ENCODE peak calls at places on chromosomes 16 and 17, in six cellular contexts. D, N, U, M, L and O are unnamed samples. For H3K9me3, the result is how much of the 10 kb centered on the place peaks cover.

GRCh38 chr17:31802502-31802901 is 56.5 kb downstream of the COPRS start:
- DNase-seq in N (no peak), M (no peak), D (no peak), U (no peak), L (peak), O (no peak)

GRCh38 chr16:30659507-30660423 is 1.5 kb downstream of the FBRS start:
- DNase-seq in L (no peak), U (peak), N (no peak), D (no peak), M (no peak), O (peak)

GRCh38 chr17:19501219-19501618 is 32.4 kb upstream of the SLC47A1 start:
- DNase-seq in L (no peak), D (peak), U (no peak), N (no peak), M (no peak), O (no peak)

GRCh38 chr16:85798283-85798776 is 1.0 kb downstream of the EMC8 start:
- DNase-seq in N (peak), M (no peak), L (no peak), D (no peak), U (peak), O (no peak)

GRCh38 chr17:60439501-60439900 is 17.2 kb downstream of the CHCT1 start:
- DNase-seq in U (no peak), M (no peak), L (no peak), N (no peak), D (no peak), O (no peak)

GRCh38 chr17:13437966-13438779 is 163.6 kb downstream of the HS3ST3A1 start:
- DNase-seq in U (peak), N (no peak), D (no peak), M (no peak), L (no peak), O (no peak)

GRCh38 chr17:74210191-74211140 is 2.9 kb upstream of the TTYH2 start:
- DNase-seq in U (peak), M (peak), D (peak), L (peak), N (peak), O (peak)

GRCh38 chr17:65593870-65594584 is 32.6 kb upstream of the AXIN2 start:
- DNase-seq in U (peak), D (no peak), L (no peak), N (no peak), M (no peak), O (no peak)

GRCh38 chr17:78707016-78707415 is 75.1 kb downstream of the CYTH1 start:
- DNase-seq in U (no peak), D (no peak), L (no peak), N (no peak), M (no peak), O (no peak)

GRCh38 chr17:61568219-61569072 is 22.6 kb downstream of the NACA2 start:
- DNase-seq in N (peak), M (no peak), D (no peak), L (no peak), U (no peak), O (no peak)

GRCh38 chr17:81329279-81329926 is 34.3 kb upstream of the SLC38A10 start:
- DNase-seq in M (peak), U (peak), D (peak), L (peak), N (peak), O (peak)

GRCh38 chr16:57304169-57305061 is 19.9 kb upstream of the PLLP start:
- DNase-seq in D (no peak), U (no peak), L (no peak), M (peak), N (peak), O (peak)

GRCh38 chr16:15523092-15523541 is 88.7 kb downstream of the BMERB1 start:
- DNase-seq in N (no peak), U (peak), D (no peak), L (peak), M (no peak), O (no peak)

GRCh38 chr16:77540656-77541055 is 105.8 kb upstream of the ADAMTS18 start:
- DNase-seq in N (no peak), M (no peak), D (no peak), U (no peak), L (no peak), O (no peak)

GRCh38 chr17:45107286-45107685 is 25.0 kb downstream of the PLCD3 start:
- DNase-seq in D (no peak), M (no peak), L (no peak), N (no peak), U (no peak), O (no peak)

GRCh38 chr17:13909901-13910519 is 159.3 kb upstream of the COX10 start:
- DNase-seq in L (no peak), U (no peak), N (no peak), M (no peak), D (no peak), O (no peak)

GRCh38 chr17:77478899-77479298 is 338.1 kb downstream of the SEC14L1 start:
- DNase-seq in L (no peak), D (no peak), M (no peak), N (no peak), U (peak), O (no peak)

GRCh38 chr17:63701477-63702222 is 1.7 kb upstream of the LIMD2 start:
- DNase-seq in M (no peak), U (no peak), L (peak), N (no peak), D (no peak), O (no peak)

GRCh38 chr17:27554152-27554551 is 76.8 kb upstream of the LGALS9 start:
- DNase-seq in M (no peak), U (no peak), N (no peak), L (no peak), D (no peak), O (no peak)

GRCh38 chr17:35774499-35774898 is 13.8 kb downstream of the C17orf50 start:
- DNase-seq in D (no peak), N (no peak), L (no peak), U (no peak), M (peak), O (no peak)

GRCh38 chr17:4514206-4514605 is 15.5 kb downstream of the SPNS2 start:
- DNase-seq in U (peak), N (no peak), D (peak), M (no peak), L (no peak), O (no peak)

GRCh38 chr17:37494971-37495370 is 5.3 kb downstream of the DUSP14 start:
- DNase-seq in L (no peak), U (peak), M (no peak), N (no peak), D (no peak), O (no peak)

GRCh38 chr17:80152057-80152831 is 5.3 kb upstream of the EIF4A3 start:
- DNase-seq in L (no peak), M (no peak), N (no peak), D (no peak), U (no peak), O (no peak)

GRCh38 chr16:4618645-4619418 is 4.1 kb upstream of the UBALD1 start:
- DNase-seq in D (no peak), N (no peak), L (no peak), M (no peak), U (no peak), O (no peak)

GRCh38 chr16:23343643-23344612 is 41.8 kb downstream of the SCNN1B start:
- DNase-seq in L (no peak), N (no peak), U (no peak), D (no peak), M (no peak), O (no peak)

GRCh38 chr16:85330694-85331188 is 218.5 kb upstream of the CIBAR2 start:
- DNase-seq in D (no peak), N (peak), U (peak), M (no peak), L (no peak), O (no peak)

GRCh38 chr16:83940630-83941378 is 12.2 kb upstream of the OSGIN1 start:
- DNase-seq in U (no peak), D (no peak), M (no peak), N (no peak), L (no peak), O (no peak)

GRCh38 chr16:56944954-56945839 is 13.3 kb downstream of the HERPUD1 start:
- DNase-seq in U (no peak), D (no peak), M (no peak), N (no peak), L (no peak), O (peak)

GRCh38 chr17:78677303-78678219 is 100.4 kb upstream of the DNAH17 start:
- DNase-seq in D (no peak), M (no peak), L (no peak), U (no peak), N (peak), O (no peak)

GRCh38 chr17:81939218-81939617 is 2.1 kb upstream of the PYCR1 start:
- DNase-seq in L (no peak), N (no peak), M (no peak), D (no peak), U (no peak), O (no peak)

GRCh38 chr16:966505-966904 is 4.3 kb downstream of the LMF1 start:
- DNase-seq in N (no peak), M (no peak), L (no peak), U (no peak), D (no peak), O (no peak)

GRCh38 chr16:14669776-14670175 is 24.3 kb downstream of the PLA2G10 start:
- DNase-seq in L (no peak), N (no peak), U (no peak), M (no peak), D (no peak), O (peak)

GRCh38 chr17:4519361-4519788 is 20.7 kb downstream of the SPNS2 start:
- DNase-seq in M (peak), U (no peak), D (peak), N (no peak), L (peak), O (peak)

GRCh38 chr17:10646393-10646990 is 10.6 kb downstream of the MYH3 start:
- DNase-seq in N (peak), M (peak), U (peak), D (peak), L (peak), O (peak)

GRCh38 chr17:63740464-63741181 is 976 bp downstream of the STRADA start:
- DNase-seq in D (no peak), L (no peak), U (no peak), N (no peak), M (no peak), O (no peak)

GRCh38 chr17:50062323-50063243 is 6.7 kb downstream of the ITGA3 start:
- DNase-seq in N (peak), M (peak), D (peak), L (peak), U (no peak), O (peak)

GRCh38 chr16:64983983-64984382 is 137.9 kb downstream of the CDH11 start:
- DNase-seq in L (no peak), M (peak), D (no peak), N (no peak), U (peak), O (peak)

GRCh38 chr16:67723151-67723915 is 4.2 kb upstream of the GFOD2 start:
- DNase-seq in L (no peak), M (no peak), N (no peak), U (no peak), D (no peak), O (no peak)

GRCh38 chr17:7440823-7441174 is 1.5 kb downstream of the FGF11 start:
- DNase-seq in M (peak), D (no peak), N (no peak), U (peak), L (peak), O (peak)
- TF ChIP-seq CTCF in M (no peak), D (no peak), N (no peak), U (peak), L (no peak), O (no peak)

DNA sequence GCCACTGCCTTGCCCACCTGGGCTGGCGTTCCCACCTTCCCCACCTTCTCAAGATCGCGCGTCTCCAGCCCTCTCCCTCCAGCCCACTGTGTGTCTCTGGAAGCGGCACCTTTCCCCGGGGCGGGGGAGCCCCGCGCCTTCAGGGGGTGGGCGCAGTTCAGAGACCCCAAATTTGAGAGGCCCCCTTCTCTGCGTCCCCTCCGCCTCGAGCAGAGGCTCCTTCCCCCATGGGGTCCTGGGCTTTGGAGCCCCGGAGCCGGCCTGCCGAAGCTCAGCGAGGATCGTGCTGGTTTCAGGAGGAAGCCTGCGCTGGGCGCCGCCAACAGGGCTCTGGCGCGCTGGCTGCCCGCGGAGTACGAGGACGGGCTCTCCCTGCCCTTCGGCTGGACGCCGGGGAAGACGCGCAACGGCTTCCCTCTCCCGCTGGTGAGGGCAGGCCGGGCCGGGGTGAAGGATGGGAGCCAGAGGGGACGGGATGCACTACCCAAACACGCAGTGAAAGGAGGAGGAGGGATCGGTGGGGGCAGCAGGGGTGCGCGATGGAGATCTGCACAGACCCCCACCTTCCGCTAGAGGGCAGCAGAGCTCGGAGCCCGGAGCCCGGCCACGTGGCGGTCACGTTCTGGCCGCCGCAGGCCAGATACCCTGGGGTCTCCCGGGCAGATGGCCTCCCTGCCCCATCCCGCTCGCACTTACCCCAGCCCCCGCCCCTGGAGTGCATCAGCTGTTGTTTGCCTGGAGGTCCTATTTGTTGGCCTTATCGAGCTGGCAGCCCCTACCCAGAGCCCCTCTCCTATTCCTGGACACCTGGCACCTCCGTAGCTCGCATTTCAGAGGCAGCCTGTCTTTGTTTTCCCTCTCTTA is 11.1 kb downstream of the LPO start:
- DNase-seq in N (peak), M (peak), L (peak), D (peak), U (peak), O (peak)
- H3K4me3 ChIP-seq in N (peak), M (peak), L (peak), D (peak), U (peak), O (peak)

GRCh38 chr17:53949473-53950090 is 126.9 kb downstream of the KIF2B start:
- DNase-seq in N (no peak), M (no peak), U (no peak), D (no peak), L (no peak), O (no peak)

GRCh38 chr17:53950207-53950857 is 127.6 kb downstream of the KIF2B start:
- DNase-seq in D (no peak), U (peak), L (no peak), M (no peak), N (no peak), O (no peak)

GRCh38 chr17:53948323-53948722 is 125.6 kb downstream of the KIF2B start:
- DNase-seq in M (no peak), L (no peak), D (no peak), U (no peak), N (no peak), O (no peak)

GRCh38 chr17:53950858-53951250 is 128.1 kb downstream of the KIF2B start:
- DNase-seq in D (no peak), U (no peak), N (no peak), L (no peak), M (no peak), O (no peak)
- H3K9me3 ChIP-seq in D (under half), U (under half), N (under half), L (half or more), M (half or more), O (under half)

GRCh38 chr16:89261691-89262563 is 44.4 kb downstream of the ZNF778 start:
- DNase-seq in D (no peak), L (no peak), U (no peak), M (no peak), N (no peak), O (no peak)
- TF ChIP-seq CTCF in D (no peak), L (no peak), U (no peak), M (no peak), N (no peak), O (no peak)

DNA sequence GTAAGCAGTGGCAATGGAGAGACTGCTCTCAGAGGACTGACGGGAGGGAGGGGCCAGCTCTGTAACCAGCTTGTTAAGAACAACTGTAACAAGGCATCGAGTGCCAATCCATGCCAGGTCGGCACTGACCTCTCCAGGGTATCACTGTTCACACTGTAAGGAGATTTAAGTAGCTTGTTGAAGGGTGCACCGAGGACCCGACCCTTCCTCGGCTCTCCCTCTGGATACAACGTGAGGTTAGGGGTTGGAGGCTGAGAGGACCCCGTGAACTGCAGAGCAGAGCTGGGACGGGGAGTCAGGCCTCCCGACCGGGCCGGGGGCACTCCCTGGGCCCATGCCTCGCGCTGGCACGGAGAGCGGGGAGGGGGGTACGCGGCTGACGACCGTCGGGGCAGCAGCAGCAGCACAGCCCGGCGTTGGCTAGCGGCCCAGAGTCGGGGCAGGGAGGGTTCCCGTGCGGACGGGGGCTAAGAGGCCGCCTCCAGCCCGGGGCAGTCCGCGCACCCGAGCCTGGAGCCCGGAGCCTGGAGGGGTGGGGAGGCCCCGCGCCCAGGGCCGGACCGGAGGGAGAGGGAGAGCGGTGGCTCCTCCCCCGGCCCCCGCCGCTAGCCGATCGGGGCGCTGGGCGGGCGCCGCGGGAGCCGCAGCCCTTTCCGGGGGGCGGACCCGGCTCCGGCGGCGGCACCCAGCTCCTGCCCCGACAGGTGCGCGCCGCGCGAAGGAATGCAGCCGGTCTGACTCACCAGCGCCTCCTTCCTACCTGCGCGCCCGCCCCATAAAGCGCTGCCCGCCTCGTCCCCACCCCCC is at the start of gene ITGB4:
- DNase-seq in L (peak), M (no peak), N (peak), U (peak), D (peak), O (peak)
- H3K4me3 ChIP-seq in L (peak), M (peak), N (peak), U (peak), D (peak), O (peak)

GRCh38 chr17:21689604-21690003 is 2.7 kb upstream of the KCNJ18 start:
- DNase-seq in N (peak), L (no peak), D (no peak), M (no peak), U (no peak), O (no peak)

GRCh38 chr17:21687136-21687953 is 5.0 kb upstream of the KCNJ18 start:
- DNase-seq in U (no peak), M (no peak), D (no peak), L (no peak), N (no peak), O (peak)

GRCh38 chr17:21686165-21687015 is 5.9 kb upstream of the KCNJ18 start:
- DNase-seq in L (no peak), M (no peak), U (no peak), D (no peak), N (no peak), O (no peak)

DNA sequence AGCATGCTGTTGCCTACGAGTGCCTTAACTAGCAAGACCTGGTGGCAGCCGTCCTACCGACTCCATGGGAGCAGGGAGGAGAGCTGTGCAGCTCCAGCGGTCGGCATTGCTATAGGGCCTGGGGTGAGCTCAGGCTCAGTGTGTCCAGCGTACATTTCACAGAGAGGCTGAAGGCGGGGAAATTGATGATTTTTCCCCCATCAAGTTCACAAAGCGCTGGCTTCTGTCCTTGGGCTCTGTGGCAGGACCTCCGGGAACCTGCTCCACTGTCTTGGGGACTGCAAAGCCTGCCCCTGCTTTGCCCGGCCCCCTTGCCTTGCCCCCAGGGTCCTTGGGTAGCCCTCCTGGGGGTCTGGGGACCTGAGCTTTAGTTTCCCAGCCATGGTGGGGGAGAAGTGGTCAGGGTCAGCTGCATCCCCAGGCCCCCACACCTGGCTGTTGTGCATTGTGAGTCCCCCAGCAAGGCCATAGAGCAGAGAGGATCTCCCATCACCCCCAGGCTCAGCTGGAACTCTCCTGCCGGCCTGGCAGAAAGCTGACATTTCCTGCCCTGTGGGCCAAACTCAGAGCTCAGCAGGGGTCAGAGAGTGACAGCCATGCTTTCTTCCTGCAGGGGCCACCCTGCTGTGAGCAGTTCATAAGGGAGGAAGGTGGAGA is 3.9 kb upstream of the KCNJ18 start:
- DNase-seq in N (no peak), D (no peak), M (no peak), L (no peak), U (no peak), O (no peak)
- H3K9me3 ChIP-seq in N (under half), D (under half), M (under half), L (under half), U (under half), O (under half)